ENCODE peak calls at places on chromosomes 1 and 21, in five cellular contexts. J, G, X, A and E are unnamed samples. For H3K27me3, the result is how much of the 10 kb centered on the place peaks cover.

GRCh38 chr1:162365284-162366041 is 11.2 kb downstream of the SPATA46 start:
- DNase-seq in A (no peak), G (no peak), J (no peak), X (no peak), E (no peak)

GRCh38 chr1:19484793-19485361 is 462 bp downstream of the CAPZB start:
- DNase-seq in X (peak), A (no peak), J (no peak), G (no peak), E (no peak)

GRCh38 chr1:65176571-65176970 is 28.6 kb downstream of the AK4 start:
- DNase-seq in X (no peak), J (no peak), G (no peak), A (no peak), E (no peak)

GRCh38 chr1:244341455-244342450 is 110.0 kb downstream of the ADSS2 start:
- DNase-seq in J (no peak), A (peak), X (peak), G (no peak), E (no peak)

GRCh38 chr1:226677121-226678020 is 61.7 kb downstream of the ITPKB start:
- DNase-seq in G (peak), X (no peak), A (peak), J (no peak), E (no peak)

GRCh38 chr1:14598007-14598497 is 433 bp upstream of the KAZN start:
- DNase-seq in A (no peak), X (no peak), G (no peak), J (peak), E (no peak)

GRCh38 chr21:35953570-35953969 is 106.8 kb downstream of the SETD4 start:
- DNase-seq in X (peak), A (no peak), J (no peak), G (no peak), E (no peak)

GRCh38 chr21:35342440-35342839 is 293.3 kb upstream of the RUNX1 start:
- DNase-seq in G (no peak), X (no peak), A (no peak), J (no peak), E (no peak)

GRCh38 chr21:42781150-42781980 is 98.0 kb downstream of the WDR4 start:
- DNase-seq in G (no peak), X (peak), A (no peak), J (no peak), E (no peak)

GRCh38 chr21:18549214-18549905 is 145.8 kb upstream of the TMPRSS15 start:
- DNase-seq in A (no peak), X (no peak), G (no peak), J (no peak), E (no peak)

GRCh38 chr1:109248797-109249629 is at the start of gene CELSR2:
- DNase-seq in X (peak), G (peak), J (peak), A (peak), E (peak)

GRCh38 chr1:71228236-71228635 is 147.4 kb upstream of the ZRANB2 start:
- DNase-seq in G (no peak), A (no peak), X (no peak), J (no peak), E (no peak)

GRCh38 chr1:195979646-195980045 is 628.6 kb downstream of the KCNT2 start:
- DNase-seq in X (no peak), G (no peak), A (no peak), J (no peak), E (no peak)

GRCh38 chr21:32559004-32559610 is 26.2 kb downstream of the TCP10L start:
- DNase-seq in A (no peak), G (no peak), X (no peak), J (no peak), E (no peak)

GRCh38 chr1:201888282-201889033 is at the start of gene SHISA4:
- DNase-seq in A (peak), G (no peak), X (peak), J (peak), E (peak)

GRCh38 chr1:110616587-110616986 is 10.4 kb upstream of the KCNA2 start:
- DNase-seq in X (no peak), A (no peak), J (no peak), G (no peak), E (no peak)

GRCh38 chr1:40411294-40411693 is 37.8 kb downstream of the SMAP2 start:
- DNase-seq in J (no peak), G (no peak), A (no peak), X (no peak), E (no peak)

GRCh38 chr21:27132270-27132669 is 165.4 kb upstream of the ADAMTS5 start:
- DNase-seq in A (no peak), J (no peak), X (no peak), G (no peak), E (no peak)

GRCh38 chr1:53550201-53550741 is 91.1 kb downstream of the DMRTB1 start:
- DNase-seq in A (peak), J (peak), G (no peak), X (peak), E (no peak)

GRCh38 chr1:153395776-153396175 is 4.9 kb upstream of the S100A8 start:
- DNase-seq in X (no peak), J (peak), G (no peak), A (no peak), E (no peak)

GRCh38 chr1:20899154-20899972 is 112.3 kb upstream of the HP1BP3 start:
- DNase-seq in A (no peak), X (no peak), G (no peak), J (no peak), E (no peak)

GRCh38 chr1:33433509-33434362 is 2.8 kb upstream of the PHC2 start:
- DNase-seq in J (no peak), G (no peak), A (peak), X (no peak), E (peak)

GRCh38 chr1:40316595-40317393 is at the start of gene COL9A2:
- DNase-seq in X (no peak), G (peak), J (no peak), A (peak), E (no peak)

GRCh38 chr1:68231627-68232303 is 558 bp downstream of the WLS start:
- DNase-seq in J (peak), A (peak), G (no peak), X (peak), E (no peak)

GRCh38 chr1:37767488-37767887 is 2.6 kb upstream of the EPHA10 start:
- DNase-seq in X (no peak), G (no peak), A (no peak), J (no peak), E (no peak)

GRCh38 chr1:71667224-71667623 is 586.4 kb upstream of the ZRANB2 start:
- DNase-seq in A (no peak), G (no peak), X (no peak), J (no peak), E (no peak)

GRCh38 chr1:198556969-198557368 is 16.5 kb upstream of the ATP6V1G3 start:
- DNase-seq in G (peak), X (no peak), A (peak), J (no peak), E (no peak)
- H3K27me3 ChIP-seq in G (under half), X (under half), A (under half), J (under half), E (under half)

GRCh38 chr21:45575304-45575992 is 33.2 kb upstream of the SLC19A1 start:
- DNase-seq in A (peak), J (peak), G (no peak), X (no peak), E (no peak)

GRCh38 chr21:45575993-45576837 is 34.0 kb upstream of the SLC19A1 start:
- DNase-seq in A (peak), G (no peak), J (peak), X (peak), E (no peak)

GRCh38 chr21:45573452-45574035 is 31.3 kb upstream of the SLC19A1 start:
- DNase-seq in J (peak), A (peak), X (peak), G (no peak), E (no peak)

GRCh38 chr21:45574081-45574501 is 31.9 kb upstream of the SLC19A1 start:
- DNase-seq in J (peak), X (no peak), A (peak), G (no peak), E (no peak)

DNA sequence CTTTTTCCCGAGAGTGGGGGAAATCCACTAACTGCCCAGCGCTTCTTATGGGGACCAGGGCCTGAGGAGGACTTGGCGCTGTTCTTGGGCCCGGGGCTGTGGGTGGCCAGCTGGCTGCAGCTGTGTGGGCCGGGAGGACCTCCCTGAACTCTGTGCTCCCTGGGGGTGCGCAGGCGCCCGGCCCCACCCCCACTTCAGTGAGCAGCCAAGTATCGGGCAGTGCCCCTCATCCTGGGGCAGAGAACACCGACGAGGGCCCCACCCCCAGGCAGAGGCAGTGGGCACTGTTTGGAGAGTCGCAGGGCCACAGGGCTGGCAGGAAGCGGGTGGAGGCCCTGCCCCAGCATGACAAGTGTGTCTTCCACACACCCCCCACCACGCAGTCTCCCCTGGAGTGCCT is 32.5 kb upstream of the SLC19A1 start:
- DNase-seq in J (peak), A (peak), G (no peak), X (no peak), E (no peak)
- H3K27me3 ChIP-seq in J (under half), A (under half), G (under half), X (under half), E (under half)

GRCh38 chr1:90726716-90727480 is 9.8 kb upstream of the BARHL2 start:
- DNase-seq in G (no peak), X (no peak), A (no peak), J (no peak), E (no peak)

GRCh38 chr1:90729484-90730246 is 12.6 kb upstream of the BARHL2 start:
- DNase-seq in G (no peak), J (no peak), X (no peak), A (no peak), E (no peak)

GRCh38 chr1:90730247-90731022 is 13.3 kb upstream of the BARHL2 start:
- DNase-seq in A (no peak), J (peak), X (no peak), G (no peak), E (no peak)

GRCh38 chr1:90727917-90728655 is 11.0 kb upstream of the BARHL2 start:
- DNase-seq in G (no peak), A (no peak), J (no peak), X (no peak), E (no peak)

DNA sequence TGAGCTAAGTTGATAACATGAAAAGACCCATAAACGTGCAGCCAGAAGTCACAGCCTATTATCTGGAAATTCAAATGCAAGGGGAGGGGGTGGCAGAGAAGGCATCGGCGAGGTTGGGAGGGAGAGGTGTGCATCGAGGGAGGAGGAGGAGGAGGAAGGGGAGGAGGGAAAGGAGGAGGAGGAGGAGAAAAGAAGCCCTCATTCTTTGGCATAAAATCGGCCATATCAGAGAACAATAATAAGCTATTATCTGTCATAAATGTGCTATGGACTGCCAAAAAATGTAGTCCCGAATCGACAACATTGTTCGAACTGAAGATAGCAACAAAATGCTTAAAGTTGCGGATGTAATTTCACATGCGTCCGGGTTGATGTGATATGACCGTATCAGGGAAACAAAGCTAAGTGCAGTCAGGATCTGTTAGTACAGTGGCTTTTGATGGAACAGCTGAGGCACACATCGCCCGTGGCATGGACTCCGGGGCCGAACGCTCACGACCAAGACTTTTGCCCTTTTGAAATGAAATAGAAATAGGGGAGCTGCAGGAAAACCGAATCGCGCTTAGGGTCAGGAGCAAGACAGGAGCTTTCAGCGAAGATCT is 11.7 kb upstream of the BARHL2 start:
- DNase-seq in G (no peak), X (no peak), A (no peak), J (no peak), E (no peak)
- H3K27me3 ChIP-seq in G (half or more), X (under half), A (under half), J (under half), E (under half)

GRCh38 chr1:231162300-231162969 is 577 bp downstream of the TRIM67 start:
- DNase-seq in A (no peak), X (peak), G (peak), J (peak), E (no peak)

GRCh38 chr1:231159202-231159962 is 2.5 kb upstream of the TRIM67 start:
- DNase-seq in G (no peak), J (no peak), X (no peak), A (no peak), E (no peak)

GRCh38 chr1:231161711-231162299 is at the start of gene TRIM67:
- DNase-seq in G (no peak), A (no peak), X (peak), J (peak), E (no peak)

GRCh38 chr1:231159963-231160761 is 1.7 kb upstream of the TRIM67 start:
- DNase-seq in X (no peak), J (no peak), G (no peak), A (no peak), E (no peak)

GRCh38 chr1:231160851-231161710 is 777 bp upstream of the TRIM67 start:
- DNase-seq in G (no peak), X (no peak), A (no peak), J (no peak), E (no peak)
- H3K27me3 ChIP-seq in G (under half), X (under half), A (under half), J (under half), E (under half)

DNA sequence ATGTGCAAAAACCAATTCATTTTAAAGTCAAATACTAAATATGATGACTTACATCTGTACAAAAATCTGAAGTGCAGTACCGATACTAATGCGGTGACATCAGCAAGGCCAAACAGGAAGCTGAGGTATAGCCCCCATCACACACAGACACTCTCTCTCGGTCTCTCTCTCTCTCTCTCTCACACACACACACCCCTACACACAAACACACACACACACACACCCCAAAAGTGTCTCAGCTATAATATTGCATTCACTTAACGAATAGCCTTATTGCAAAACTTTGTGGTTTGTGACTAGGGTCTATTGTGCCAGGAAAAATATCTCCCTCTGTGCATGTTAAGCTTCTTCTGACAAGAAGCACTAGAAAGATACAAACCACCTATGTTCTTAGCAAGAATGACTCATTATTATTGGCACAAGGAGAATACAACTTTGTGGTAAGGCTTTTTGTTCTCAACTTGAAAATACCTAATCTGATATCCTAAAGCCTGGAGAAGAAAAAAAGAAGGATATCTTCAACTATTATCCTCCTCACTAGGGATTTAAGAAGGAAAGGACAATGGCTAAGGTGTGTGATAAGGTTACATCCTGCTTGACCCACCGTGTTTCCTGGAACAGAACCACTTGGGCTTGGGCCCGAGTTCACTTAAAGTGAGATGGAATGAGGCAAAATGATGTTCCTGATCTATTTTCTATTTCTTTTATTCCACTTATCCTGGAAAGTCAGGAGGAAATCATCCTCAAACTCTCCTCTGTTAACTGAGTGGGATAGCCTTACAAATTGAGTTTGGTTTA is 107.1 kb downstream of the NIBAN1 start:
- DNase-seq in J (no peak), A (peak), X (no peak), G (peak), E (no peak)
- H3K27me3 ChIP-seq in J (under half), A (under half), X (under half), G (under half), E (under half)

GRCh38 chr1:92488416-92488815 is 1.7 kb upstream of the GFI1 start:
- DNase-seq in G (no peak), X (no peak), J (no peak), A (no peak), E (no peak)
- H3K27me3 ChIP-seq in G (under half), X (under half), J (under half), A (under half), E (under half)

DNA sequence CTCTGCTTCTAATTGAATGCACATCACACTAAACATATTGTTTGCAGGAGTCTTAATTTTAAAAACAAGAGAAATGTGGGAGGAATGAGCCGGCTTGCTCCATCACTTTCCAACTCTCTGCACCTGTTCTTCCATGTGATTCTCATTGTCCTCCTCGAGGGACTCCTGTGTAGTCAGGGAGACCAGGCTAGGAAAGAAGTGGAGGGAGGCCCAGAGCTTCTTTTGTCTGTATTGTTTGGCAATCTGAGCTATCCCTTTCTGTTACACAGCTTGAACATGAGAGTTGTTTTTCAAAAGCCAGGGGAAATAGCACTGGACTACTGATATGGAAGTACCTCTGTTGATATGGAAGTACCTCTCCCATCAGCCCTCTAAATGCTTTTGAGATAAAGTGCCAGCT is 18.8 kb upstream of the LRRC8D start:
- DNase-seq in X (no peak), A (no peak), G (no peak), J (no peak), E (no peak)
- H3K27me3 ChIP-seq in X (under half), A (under half), G (under half), J (under half), E (under half)

GRCh38 chr1:24319962-24320361 is 805 bp downstream of the GRHL3 start:
- DNase-seq in J (no peak), A (no peak), G (no peak), X (no peak), E (no peak)
- H3K27me3 ChIP-seq in J (under half), A (under half), G (under half), X (under half), E (half or more)

GRCh38 chr1:114208659-114209215 is 55.1 kb upstream of the SYT6 start:
- DNase-seq in G (no peak), J (no peak), A (no peak), X (no peak), E (no peak)
- H3K27me3 ChIP-seq in G (under half), J (under half), A (under half), X (under half), E (half or more)